ENCODE peak calls at places on chromosome 2, in nine cellular contexts. One of them, this sample, is unnamed.

GRCh38 chr2:108409768-108410167 is 32.0 kb downstream of the SULT1C4 start:
- DNase-seq in hepatocyte: no peak
- DNase-seq in occipital lobe: no peak
- DNase-seq in brain microvascular endothelial cell: no peak
- DNase-seq in head of caudate nucleus: no peak
- DNase-seq in HTR-8/SVneo: no peak
- DNase-seq in WTC11: no peak
- DNase-seq in A172: peak; percentile 72
- DNase-seq in astrocyte of the spinal cord: peak; percentile 54
- DNase-seq in this sample: no peak

GRCh38 chr2:215918901-215919585 is 94.3 kb downstream of the MREG start:
- DNase-seq in hepatocyte: no peak
- DNase-seq in occipital lobe: no peak
- DNase-seq in brain microvascular endothelial cell: no peak
- DNase-seq in head of caudate nucleus: no peak
- DNase-seq in HTR-8/SVneo: no peak
- DNase-seq in WTC11: no peak
- DNase-seq in A172: no peak
- DNase-seq in astrocyte of the spinal cord: peak; percentile 10
- DNase-seq in this sample: no peak

GRCh38 chr2:21261591-21261990 is 137.8 kb downstream of the TDRD15 start:
- DNase-seq in hepatocyte: no peak
- DNase-seq in occipital lobe: no peak
- DNase-seq in brain microvascular endothelial cell: no peak
- DNase-seq in head of caudate nucleus: no peak
- DNase-seq in HTR-8/SVneo: no peak
- DNase-seq in WTC11: no peak
- DNase-seq in A172: no peak
- DNase-seq in astrocyte of the spinal cord: no peak
- DNase-seq in this sample: no peak

GRCh38 chr2:231364961-231365810 is 30.3 kb upstream of the B3GNT7 start:
- DNase-seq in hepatocyte: peak; percentile 82
- DNase-seq in occipital lobe: no peak
- DNase-seq in brain microvascular endothelial cell: peak; percentile 78
- DNase-seq in head of caudate nucleus: peak; percentile 69
- DNase-seq in HTR-8/SVneo: peak; percentile 80
- DNase-seq in WTC11: no peak
- DNase-seq in A172: peak; percentile 82
- DNase-seq in astrocyte of the spinal cord: peak; percentile 79
- DNase-seq in this sample: peak; percentile 83

GRCh38 chr2:71157124-71157802 is 26.8 kb downstream of the MPHOSPH10 start:
- DNase-seq in hepatocyte: peak; percentile 81
- DNase-seq in occipital lobe: no peak
- DNase-seq in brain microvascular endothelial cell: peak; percentile 24
- DNase-seq in head of caudate nucleus: peak; percentile 76
- DNase-seq in HTR-8/SVneo: peak; percentile 54
- DNase-seq in WTC11: peak; percentile 91
- DNase-seq in A172: peak; percentile 31
- DNase-seq in astrocyte of the spinal cord: peak; percentile 13
- DNase-seq in this sample: no peak

GRCh38 chr2:64456298-64456697 is 2.3 kb downstream of the LGALSL start:
- DNase-seq in hepatocyte: no peak
- DNase-seq in occipital lobe: no peak
- DNase-seq in brain microvascular endothelial cell: no peak
- DNase-seq in head of caudate nucleus: peak; percentile 13
- DNase-seq in HTR-8/SVneo: no peak
- DNase-seq in WTC11: no peak
- DNase-seq in A172: no peak
- DNase-seq in astrocyte of the spinal cord: no peak
- DNase-seq in this sample: no peak

GRCh38 chr2:28436525-28437051 is 43.9 kb downstream of the FOSL2 start:
- DNase-seq in hepatocyte: no peak
- DNase-seq in occipital lobe: no peak
- DNase-seq in brain microvascular endothelial cell: no peak
- DNase-seq in head of caudate nucleus: no peak
- DNase-seq in HTR-8/SVneo: no peak
- DNase-seq in WTC11: no peak
- DNase-seq in A172: no peak
- DNase-seq in astrocyte of the spinal cord: no peak
- DNase-seq in this sample: no peak

GRCh38 chr2:68134554-68134953 is 23.1 kb upstream of the PNO1 start:
- DNase-seq in hepatocyte: no peak
- DNase-seq in occipital lobe: no peak
- DNase-seq in brain microvascular endothelial cell: no peak
- DNase-seq in head of caudate nucleus: peak; percentile 12
- DNase-seq in HTR-8/SVneo: no peak
- DNase-seq in WTC11: no peak
- DNase-seq in A172: no peak
- DNase-seq in astrocyte of the spinal cord: no peak
- DNase-seq in this sample: no peak

GRCh38 chr2:196468394-196468793 is 171.1 kb upstream of the CCDC150 start:
- DNase-seq in hepatocyte: no peak
- DNase-seq in occipital lobe: no peak
- DNase-seq in brain microvascular endothelial cell: no peak
- DNase-seq in head of caudate nucleus: no peak
- DNase-seq in HTR-8/SVneo: no peak
- DNase-seq in WTC11: no peak
- DNase-seq in A172: peak; percentile 13
- DNase-seq in astrocyte of the spinal cord: no peak
- DNase-seq in this sample: peak; percentile 21

This sample was measured in H4.